ENCODE peak calls at places on chromosomes 7 and 10, in four cellular contexts. F is HepG2, K is K562, W is WTC11. Y is an unnamed sample.
A peak's percentile ranks its signal among the peaks of the same experiment; 100 is the strongest.

GRCh38 chr7:91288208-91288824 is 24.1 kb downstream of the FZD1 start:
- DNase-seq in F (peak; percentile 16), K (peak; percentile 81), W (peak; percentile 77), Y (peak; percentile 34)

GRCh38 chr10:93496322-93497041 is at the start of gene CEP55:
- DNase-seq in F (peak; percentile 86), K (peak; percentile 91), W (peak; percentile 97), Y (peak; percentile 98)

GRCh38 chr10:5595591-5596590 is 70.5 kb downstream of the ASB13 start:
- DNase-seq in F (no peak), K (peak; percentile 50), W (no peak), Y (no peak)

GRCh38 chr7:24566274-24566673 is 7.0 kb upstream of the PALS2 start:
- DNase-seq in F (no peak), K (no peak), W (no peak), Y (no peak)

GRCh38 chr10:5647507-5648240 is 18.7 kb downstream of the ASB13 start:
- DNase-seq in F (no peak), K (no peak), W (no peak), Y (no peak)

GRCh38 chr10:91552706-91553105 is 80.2 kb downstream of the PPP1R3C start:
- DNase-seq in F (no peak), K (no peak), W (peak; percentile 27), Y (peak; percentile 12)

GRCh38 chr10:33706191-33706590 is 371.7 kb upstream of the NRP1 start:
- DNase-seq in F (no peak), K (no peak), W (no peak), Y (no peak)

GRCh38 chr10:88474884-88475844 is 108.0 kb downstream of the RNLS start:
- DNase-seq in F (no peak), K (no peak), W (no peak), Y (no peak)

GRCh38 chr7:26201261-26202018 is at the start of gene CBX3:
- DNase-seq in F (peak; percentile 83), K (peak; percentile 97), W (peak; percentile 96), Y (peak; percentile 81)

GRCh38 chr7:20408467-20408826 is 77.7 kb downstream of the ITGB8 start:
- DNase-seq in F (no peak), K (no peak), W (no peak), Y (no peak)

GRCh38 chr10:94149702-94150101 is 156.0 kb downstream of the PLCE1 start:
- DNase-seq in F (no peak), K (no peak), W (no peak), Y (no peak)

GRCh38 chr10:116398224-116398623 is 29.4 kb upstream of the PNLIPRP3 start:
- DNase-seq in F (no peak), K (no peak), W (no peak), Y (no peak)

GRCh38 chr7:98162758-98163157 is 48.5 kb upstream of the BHLHA15 start:
- DNase-seq in F (no peak), K (no peak), W (no peak), Y (no peak)

GRCh38 chr10:78747366-78747955 is 321.3 kb upstream of the ZMIZ1 start:
- DNase-seq in F (no peak), K (no peak), W (no peak), Y (no peak)

GRCh38 chr7:36032362-36032818 is 120.7 kb upstream of the EEPD1 start:
- DNase-seq in F (no peak), K (no peak), W (no peak), Y (no peak)

GRCh38 chr10:84308481-84309304 is 19.7 kb upstream of the CCSER2 start:
- DNase-seq in F (no peak), K (peak; percentile 29), W (no peak), Y (no peak)

DNA sequence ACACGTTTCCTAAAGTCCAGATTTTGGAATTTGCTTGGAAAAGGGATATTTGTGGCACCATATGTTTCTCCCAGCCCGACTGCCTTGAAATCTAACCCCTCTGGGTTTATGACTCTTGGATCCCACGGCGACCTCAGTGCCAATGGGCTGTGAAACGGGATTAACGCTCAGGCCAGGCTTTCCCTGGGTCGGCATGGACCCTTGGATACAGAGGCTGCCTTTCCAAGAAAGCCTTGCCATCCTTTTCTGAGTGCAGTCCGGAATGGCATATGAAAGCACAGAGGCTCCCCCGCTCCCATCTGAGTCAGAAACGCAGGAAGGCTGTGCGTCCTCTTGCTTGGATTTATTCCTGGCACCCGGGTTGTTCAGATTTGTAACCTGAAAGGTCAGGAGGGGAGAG is 293.0 kb upstream of the HABP2 start:
- DNase-seq in F (no peak), K (no peak), W (no peak), Y (no peak)
- TF ChIP-seq ELF4 in F (no peak), K (no peak), W (no peak), Y (no peak)

GRCh38 chr7:44157116-44158059 is 16.3 kb upstream of the MYL7 start:
- DNase-seq in F (no peak), K (peak; percentile 65), W (no peak), Y (no peak)

GRCh38 chr7:44156453-44157010 is 15.4 kb upstream of the MYL7 start:
- DNase-seq in F (no peak), K (no peak), W (no peak), Y (no peak)

GRCh38 chr7:44153948-44154335 is 12.8 kb upstream of the MYL7 start:
- DNase-seq in F (no peak), K (no peak), W (peak; percentile 5), Y (no peak)

GRCh38 chr7:44154703-44155102 is 13.6 kb upstream of the MYL7 start:
- DNase-seq in F (no peak), K (no peak), W (no peak), Y (no peak)

DNA sequence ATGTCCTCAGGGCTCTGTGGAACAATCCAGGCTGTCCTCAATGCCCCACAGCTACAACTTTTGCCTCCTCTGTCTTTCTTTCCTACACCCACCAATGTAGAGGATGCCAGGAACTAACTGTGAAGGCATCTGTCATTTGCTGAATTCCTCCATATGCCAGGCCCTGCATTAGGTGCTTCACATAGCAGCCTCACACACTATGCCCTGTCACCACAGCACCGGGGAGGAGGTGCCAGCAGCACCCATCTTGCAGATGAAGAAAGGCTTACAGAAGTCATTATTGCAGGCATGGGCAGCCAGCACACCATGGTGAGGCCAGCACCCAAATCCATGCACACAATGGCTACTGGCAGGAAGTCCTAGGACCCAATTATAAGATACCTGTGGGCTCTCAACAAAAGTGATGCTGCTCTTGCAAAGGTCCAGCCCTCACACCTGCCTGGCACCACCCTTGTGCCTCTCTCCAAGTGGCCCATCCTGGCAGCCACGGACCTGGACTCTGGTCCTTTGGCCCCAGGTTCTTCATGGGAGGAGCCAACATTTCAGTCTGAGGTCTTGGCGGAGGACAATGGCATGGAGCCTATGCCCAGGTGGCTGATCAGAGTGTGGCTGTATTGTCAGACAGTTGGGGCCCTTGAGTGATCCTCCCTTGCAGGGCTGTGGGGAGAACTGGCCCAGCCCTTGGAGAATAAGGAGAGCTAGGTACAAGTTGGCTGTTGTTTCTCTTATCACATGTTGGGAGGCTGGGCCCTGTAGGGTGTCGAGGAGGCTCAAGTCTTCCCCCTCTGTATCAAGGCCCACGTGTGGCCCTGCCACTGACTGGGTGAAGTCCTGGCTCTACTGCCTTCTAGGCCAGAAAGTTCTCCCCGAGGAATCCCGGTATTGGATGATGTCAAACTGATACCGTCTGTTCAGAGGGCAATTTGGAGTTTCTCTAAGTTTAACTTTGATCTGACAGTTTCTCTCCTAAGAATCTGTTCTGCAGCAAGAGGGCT is 14.4 kb upstream of the MYL7 start:
- DNase-seq in F (no peak), K (no peak), W (no peak), Y (no peak)
- TF ChIP-seq ELF4 in F (no peak), K (no peak), W (no peak), Y (no peak)

GRCh38 chr10:8275911-8276310 is 221.4 kb downstream of the GATA3 start:
- DNase-seq in F (no peak), K (peak; percentile 50), W (no peak), Y (no peak)
- TF ChIP-seq ELF4 in F (no peak), K (no peak), W (no peak), Y (no peak)

GRCh38 chr7:65219623-65220022 is 154.0 kb upstream of the ZNF92 start:
- DNase-seq in F (no peak), K (no peak), W (no peak), Y (no peak)
- TF ChIP-seq ELF4 in F (no peak), K (no peak), W (no peak), Y (no peak)

Y was measured in HEK293T.